ENCODE peak calls at places on chromosomes 2 and 18, in six cellular contexts. C, W, Z, S, I and J are unnamed samples.

GRCh38 chr2:223841436-223842180 is 4.2 kb upstream of the AP1S3 start:
- DNase-seq in C (no peak), W (no peak), Z (no peak), S (no peak), I (no peak), J (no peak)

GRCh38 chr2:30243231-30243630 is 11.9 kb downstream of the LBH start:
- DNase-seq in C (no peak), W (no peak), Z (no peak), S (peak), I (no peak), J (no peak)

GRCh38 chr2:180607501-180608060 is 372.8 kb upstream of the UBE2E3 start:
- DNase-seq in C (no peak), W (no peak), Z (no peak), S (no peak), I (no peak), J (no peak)

GRCh38 chr2:192535956-192536685 is 341.4 kb upstream of the TMEFF2 start:
- DNase-seq in C (no peak), W (no peak), Z (no peak), S (peak), I (no peak), J (no peak)

GRCh38 chr2:102301867-102302362 is 9.4 kb upstream of the IL1RL1 start:
- DNase-seq in C (peak), W (no peak), Z (no peak), S (peak), I (peak), J (no peak)

GRCh38 chr18:39806519-39806918 is 2148.5 kb upstream of the PIK3C3 start:
- DNase-seq in C (no peak), W (no peak), Z (no peak), S (peak), I (no peak), J (peak)

GRCh38 chr2:224657349-224657748 is 58.8 kb downstream of the CCDC195 start:
- DNase-seq in C (no peak), W (no peak), Z (no peak), S (no peak), I (no peak), J (no peak)

GRCh38 chr2:38712871-38713270 is 38.3 kb downstream of the SRSF7 start:
- DNase-seq in C (no peak), W (no peak), Z (no peak), S (no peak), I (no peak), J (peak)

GRCh38 chr18:23281626-23282436 is 146.5 kb downstream of the CABLES1 start:
- DNase-seq in C (no peak), W (no peak), Z (peak), S (no peak), I (no peak), J (peak)

GRCh38 chr18:47912343-47912742 is 18.1 kb downstream of the SMAD2 start:
- DNase-seq in C (no peak), W (no peak), Z (no peak), S (peak), I (no peak), J (no peak)

GRCh38 chr2:226256709-226257401 is 542.8 kb downstream of the IRS1 start:
- DNase-seq in C (no peak), W (no peak), Z (no peak), S (peak), I (peak), J (no peak)

GRCh38 chr2:55419236-55419513 is 481 bp downstream of the CCDC88A start:
- DNase-seq in C (peak), W (no peak), Z (no peak), S (peak), I (peak), J (peak)

GRCh38 chr2:234146087-234146826 is 95.8 kb downstream of the SPP2 start:
- DNase-seq in C (no peak), W (no peak), Z (no peak), S (peak), I (peak), J (peak)

GRCh38 chr2:229297284-229297683 is 26.2 kb upstream of the PID1 start:
- DNase-seq in C (no peak), W (no peak), Z (no peak), S (peak), I (no peak), J (no peak)

GRCh38 chr2:8627019-8627691 is 54.7 kb upstream of the ID2 start:
- DNase-seq in C (no peak), W (no peak), Z (no peak), S (no peak), I (no peak), J (no peak)

GRCh38 chr2:45237128-45237527 is 227.9 kb upstream of the SIX2 start:
- DNase-seq in C (no peak), W (no peak), Z (no peak), S (no peak), I (peak), J (no peak)

GRCh38 chr2:96093528-96093927 is 22.8 kb downstream of the ADRA2B start:
- DNase-seq in C (no peak), W (no peak), Z (no peak), S (no peak), I (no peak), J (no peak)

GRCh38 chr2:236872971-236873370 is 212.7 kb upstream of the COPS8 start:
- DNase-seq in C (peak), W (no peak), Z (no peak), S (no peak), I (no peak), J (no peak)

GRCh38 chr2:12211326-12212170 is 465.1 kb downstream of the LPIN1 start:
- DNase-seq in C (no peak), W (no peak), Z (no peak), S (no peak), I (no peak), J (no peak)

GRCh38 chr2:43636616-43637015 is 444 bp upstream of the PLEKHH2 start:
- DNase-seq in C (no peak), W (no peak), Z (no peak), S (no peak), I (no peak), J (no peak)

GRCh38 chr2:7692657-7693161 is 775.5 kb downstream of the RNF144A start:
- DNase-seq in C (peak), W (peak), Z (no peak), S (peak), I (peak), J (peak)

GRCh38 chr2:200203381-200203827 is 103.1 kb upstream of the SPATS2L start:
- DNase-seq in C (no peak), W (no peak), Z (no peak), S (no peak), I (peak), J (peak)

GRCh38 chr2:77008925-77009706 is 513.1 kb downstream of the LRRTM4 start:
- DNase-seq in C (no peak), W (no peak), Z (no peak), S (no peak), I (peak), J (no peak)

GRCh38 chr2:12543452-12544220 is 173.1 kb upstream of the TRIB2 start:
- DNase-seq in C (no peak), W (no peak), Z (no peak), S (peak), I (no peak), J (peak)

GRCh38 chr2:50490991-50491390 is 540.9 kb downstream of the NRXN1 start:
- DNase-seq in C (no peak), W (no peak), Z (no peak), S (no peak), I (no peak), J (no peak)

GRCh38 chr2:210128961-210129360 is 42.2 kb downstream of the KANSL1L start:
- DNase-seq in C (peak), W (no peak), Z (no peak), S (peak), I (no peak), J (no peak)

GRCh38 chr2:126372406-126372805 is 283.6 kb upstream of the GYPC start:
- DNase-seq in C (no peak), W (no peak), Z (no peak), S (no peak), I (no peak), J (no peak)

DNA sequence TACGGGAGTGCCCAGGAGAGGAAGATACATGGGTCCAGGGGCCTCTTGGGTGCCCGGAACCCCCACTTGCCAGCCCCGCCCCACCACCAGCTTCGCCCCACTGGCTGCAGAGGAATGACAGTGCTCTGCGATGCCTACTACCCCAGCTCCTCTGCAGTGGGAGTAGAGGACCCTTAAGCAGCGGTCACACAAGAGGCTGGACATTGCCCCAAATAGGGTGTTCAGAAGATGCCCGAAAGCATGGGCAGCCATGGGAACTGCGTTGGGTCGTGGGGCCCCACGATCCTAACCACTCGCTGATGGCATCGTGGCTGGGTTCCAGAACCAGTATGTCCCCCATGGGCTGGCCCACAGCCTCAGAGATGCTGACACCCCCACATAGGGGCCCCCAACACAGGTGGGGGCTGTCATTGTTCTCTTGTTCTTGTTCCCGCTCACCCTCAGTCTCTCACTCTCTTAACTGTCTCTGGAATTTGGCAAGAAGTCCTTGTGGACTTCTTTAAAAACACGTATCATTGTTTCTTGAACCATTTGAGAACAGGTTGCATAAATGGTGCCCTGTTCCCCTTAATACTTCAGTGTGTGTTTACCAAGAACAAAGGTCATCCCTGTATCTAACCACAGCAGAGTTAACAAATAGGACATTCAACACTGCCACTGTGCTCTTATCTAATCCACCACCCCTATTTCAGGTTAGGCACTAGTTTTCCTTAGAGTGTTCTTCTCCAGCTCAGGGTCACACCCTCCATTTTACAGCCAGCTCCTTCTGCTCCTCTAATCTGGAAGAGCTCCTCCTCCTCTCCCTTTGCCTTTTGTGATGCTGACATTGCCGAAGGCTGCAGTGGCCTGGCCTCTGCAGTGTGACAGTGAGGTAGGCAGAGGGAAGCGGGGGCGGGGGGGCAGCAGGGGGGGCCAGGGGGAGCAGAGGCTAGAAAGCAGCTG is 76.3 kb downstream of the STPG4 start:
- DNase-seq in C (no peak), W (no peak), Z (no peak), S (no peak), I (no peak), J (no peak)
- H3K4me3 ChIP-seq in C (no peak), W (no peak), Z (no peak), S (no peak), I (no peak), J (no peak)

GRCh38 chr2:9843229-9844035 is at the start of gene TAF1B:
- DNase-seq in C (peak), W (peak), Z (peak), S (peak), I (peak), J (peak)
- H3K4me3 ChIP-seq in C (peak), W (peak), Z (peak), S (peak), I (peak), J (peak)

DNA sequence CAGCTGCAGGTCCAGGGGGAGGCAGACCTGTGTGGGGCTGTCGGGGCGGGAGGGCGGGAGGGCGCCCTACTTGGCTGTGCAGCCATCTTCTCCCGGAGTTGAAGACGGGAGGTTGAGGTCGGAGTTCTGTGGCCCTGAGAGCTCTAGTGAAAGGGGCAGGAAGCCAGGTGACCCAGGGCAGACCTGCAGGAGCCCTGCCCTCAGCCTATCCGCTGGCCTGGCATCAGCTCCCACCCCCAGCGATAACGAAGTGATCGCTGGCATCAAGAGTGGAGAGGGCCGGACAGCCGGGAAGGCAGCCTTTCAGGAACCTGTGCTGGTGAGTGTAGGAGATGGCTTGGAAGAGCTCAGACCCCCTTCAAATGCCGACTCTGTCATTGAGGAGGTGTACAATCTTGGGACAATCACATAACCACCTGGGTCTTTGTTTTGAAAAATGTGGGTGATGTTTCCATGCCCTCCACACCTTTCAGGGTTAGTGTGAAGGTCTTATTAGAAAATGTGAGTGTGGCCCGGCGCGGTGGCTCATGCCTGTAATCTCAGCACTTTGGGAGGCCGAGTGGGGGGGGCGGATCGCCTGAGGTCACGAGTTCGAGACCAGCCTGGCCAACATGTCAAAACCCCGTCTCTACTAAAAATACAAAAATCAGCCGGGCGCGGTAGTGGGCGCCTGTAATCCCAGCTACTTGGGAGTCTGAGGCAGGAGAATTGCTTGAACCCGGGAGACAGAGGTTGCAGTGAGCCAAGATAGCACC is 1.3 kb downstream of the ARHGEF4 start:
- DNase-seq in C (no peak), W (no peak), Z (no peak), S (no peak), I (no peak), J (no peak)
- H3K4me3 ChIP-seq in C (no peak), W (no peak), Z (peak), S (no peak), I (no peak), J (no peak)

DNA sequence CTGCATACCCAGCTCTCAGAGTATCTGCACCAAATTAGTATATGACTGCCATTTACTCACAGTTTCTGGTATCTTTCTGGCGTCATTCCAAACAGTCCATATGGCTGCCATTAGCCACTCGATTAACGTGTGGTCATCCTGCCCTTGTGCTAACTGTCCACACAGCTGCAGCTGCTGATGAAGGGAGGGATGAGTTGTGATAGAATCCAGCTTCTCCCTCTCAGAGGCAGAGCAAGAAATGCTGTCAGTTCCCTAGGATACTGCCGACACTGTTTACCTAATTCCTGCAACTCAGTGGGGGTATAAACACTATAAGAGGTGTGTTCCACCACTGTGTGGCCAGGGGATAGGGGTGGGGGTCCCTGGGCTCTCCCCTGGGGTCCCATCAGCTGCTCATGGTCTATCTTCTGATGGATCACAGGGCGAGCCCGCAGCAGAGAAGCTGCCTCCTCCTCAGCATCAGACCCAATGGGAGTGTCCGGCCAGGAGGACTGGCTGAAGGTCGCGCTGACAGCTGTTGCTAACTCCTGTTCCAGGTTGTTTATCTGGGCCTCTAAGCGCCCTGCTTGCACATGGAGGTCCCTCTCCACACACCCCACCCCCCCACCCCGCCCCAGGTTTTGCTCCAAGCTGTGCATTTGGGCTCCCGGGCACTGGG is 17.3 kb upstream of the KLHL23 start:
- DNase-seq in C (no peak), W (no peak), Z (no peak), S (peak), I (peak), J (peak)
- H3K4me3 ChIP-seq in C (no peak), W (no peak), Z (no peak), S (no peak), I (no peak), J (peak)

DNA sequence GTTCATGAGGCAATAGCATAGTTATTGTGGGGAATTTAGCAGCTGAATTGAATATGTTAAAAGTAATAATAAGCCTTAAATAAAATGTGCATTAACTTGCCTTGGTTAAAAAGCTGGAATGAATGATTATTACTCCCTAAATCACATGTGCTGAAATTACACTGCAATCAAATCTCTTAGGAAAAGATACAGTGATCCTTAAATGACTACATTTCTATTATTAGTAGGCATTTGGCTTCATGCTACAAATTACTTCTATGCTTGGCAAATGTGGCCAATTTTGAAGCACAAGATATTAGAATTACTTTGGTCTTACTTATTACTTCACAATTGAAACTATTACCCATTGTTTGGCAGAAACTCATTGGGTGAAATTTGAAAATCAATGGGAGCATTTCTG is 5.4 kb downstream of the RND3 start:
- DNase-seq in C (no peak), W (no peak), Z (no peak), S (peak), I (no peak), J (no peak)
- H3K4me3 ChIP-seq in C (no peak), W (peak), Z (no peak), S (no peak), I (peak), J (peak)

DNA sequence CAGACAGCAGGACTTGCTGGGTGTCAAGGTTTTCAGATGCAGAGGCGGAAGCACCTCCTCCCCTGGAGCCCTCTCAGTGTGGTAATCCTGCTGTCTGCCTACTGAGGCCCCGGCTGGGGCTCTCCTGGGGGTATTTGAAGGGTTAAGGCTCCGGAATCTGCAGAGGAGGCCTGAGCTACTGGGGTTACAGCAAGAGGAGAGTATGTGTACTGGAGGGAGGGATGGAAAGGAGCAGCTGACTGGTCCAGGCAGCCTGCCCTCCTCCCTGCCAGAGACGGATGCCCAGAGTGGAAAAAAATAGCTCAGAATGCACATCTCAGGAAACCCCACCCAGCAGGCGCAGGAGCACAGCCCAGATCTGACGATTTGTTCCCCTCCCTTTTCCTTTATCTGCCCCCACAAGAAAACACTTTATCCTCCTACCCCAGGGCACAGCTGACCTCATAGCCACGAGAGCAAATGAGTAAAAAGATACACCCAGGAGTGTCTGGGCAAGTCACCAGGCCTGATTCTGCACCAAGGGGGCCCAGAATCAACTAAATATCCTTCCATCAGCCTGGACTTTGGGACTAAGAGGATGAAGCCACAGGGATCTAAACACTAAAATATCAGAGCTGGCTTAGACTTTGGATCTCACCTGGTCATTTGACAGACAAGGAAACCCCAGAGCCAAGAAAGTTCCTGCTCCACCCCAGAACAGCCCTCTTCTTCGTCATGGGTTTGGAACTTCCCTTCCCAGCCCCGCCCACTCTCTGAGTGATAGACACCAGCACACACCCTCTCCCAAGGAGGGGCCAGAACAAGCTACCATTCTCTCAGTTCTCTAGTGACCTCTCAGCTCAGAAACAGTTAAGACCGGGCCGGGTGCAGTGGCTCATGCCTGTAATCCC is 5.5 kb downstream of the TMBIM1 start:
- DNase-seq in C (peak), W (peak), Z (peak), S (peak), I (peak), J (peak)
- H3K4me3 ChIP-seq in C (peak), W (peak), Z (peak), S (peak), I (peak), J (peak)

GRCh38 chr2:121479882-121480522 is 50.7 kb upstream of the RNU4ATAC start:
- DNase-seq in C (peak), W (no peak), Z (no peak), S (peak), I (no peak), J (peak)
- H3K4me3 ChIP-seq in C (no peak), W (no peak), Z (no peak), S (no peak), I (no peak), J (no peak)

DNA sequence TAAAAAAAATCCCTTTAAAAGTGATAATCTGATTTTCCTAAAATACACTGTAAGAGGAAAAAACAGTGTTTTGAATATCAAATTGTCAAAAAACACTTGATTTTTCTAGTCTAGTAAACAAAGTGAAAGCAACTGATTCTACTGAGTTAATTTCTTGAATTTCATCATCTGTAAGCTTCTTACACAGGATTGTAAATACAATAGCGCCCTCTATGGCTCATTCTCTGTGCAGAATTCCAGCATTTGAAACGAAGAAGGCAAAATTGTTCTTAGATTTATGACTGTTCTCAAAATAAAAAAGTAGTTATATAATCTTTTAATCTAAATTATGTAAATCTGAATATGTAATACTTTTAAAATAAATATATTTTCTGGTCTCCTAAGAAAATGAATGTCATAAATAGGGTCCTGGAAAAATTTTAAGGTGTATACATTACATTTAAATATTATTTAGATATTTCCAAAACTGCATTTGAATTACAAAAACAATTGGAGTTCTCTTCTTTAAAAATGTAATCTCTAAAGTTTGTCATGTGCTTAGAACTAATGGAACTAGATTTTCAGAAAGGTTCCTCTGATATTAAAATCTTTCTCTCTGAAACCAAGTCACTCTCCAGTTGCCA is 176.9 kb upstream of the MC4R start:
- DNase-seq in C (no peak), W (no peak), Z (no peak), S (peak), I (peak), J (peak)
- H3K4me3 ChIP-seq in C (no peak), W (no peak), Z (peak), S (no peak), I (no peak), J (no peak)